ENCODE peak calls at places on chromosome 22, in nine cellular contexts. R is activated naive CD8-positive, alpha-beta T cell treated with anti-CD3 and anti-CD28 coated beads, Interleukin-2, amount 50 U/mL, for 24 hours; Y is hypothalamus; G is AG09309; P is neuronal stem cell; Q is KG1; U is effector CD8-positive, alpha-beta T cell; D is adipocyte; S is cardiac septum. W is an unnamed sample.

GRCh38 chr22:36756746-36757607 is 18.9 kb downstream of the IFT27 start:
- DNase-seq in R (no peak), Y (no peak), G (no peak), P (no peak), Q (no peak), U (no peak), D (no peak), S (peak), W (no peak)

GRCh38 chr22:49789289-49790141 is 38.2 kb downstream of the BRD1 start:
- DNase-seq in R (peak), Y (no peak), G (no peak), P (no peak), Q (peak), U (peak), D (peak), S (peak), W (no peak)

GRCh38 chr22:26486394-26486793 is 2.7 kb downstream of the SRRD start:
- DNase-seq in R (no peak), Y (no peak), G (no peak), P (no peak), Q (no peak), U (no peak), D (no peak), S (no peak), W (no peak)

GRCh38 chr22:43883012-43883661 is 8.7 kb downstream of the PNPLA5 start:
- DNase-seq in R (peak), Y (no peak), G (no peak), P (peak), Q (peak), U (peak), D (peak), S (peak), W (peak)

GRCh38 chr22:27616033-27616432 is 185.5 kb downstream of the MN1 start:
- DNase-seq in R (no peak), Y (no peak), G (no peak), P (no peak), Q (no peak), U (no peak), D (no peak), S (no peak), W (no peak)

GRCh38 chr22:49433717-49434611 is 393.7 kb downstream of the BRD1 start:
- DNase-seq in R (no peak), Y (no peak), G (no peak), P (no peak), Q (no peak), U (no peak), D (no peak), S (no peak), W (no peak)

GRCh38 chr22:23777776-23778575 is 5.3 kb downstream of the MMP11 start:
- DNase-seq in R (no peak), Y (no peak), G (no peak), P (no peak), Q (no peak), U (no peak), D (no peak), S (peak), W (no peak)

GRCh38 chr22:30941363-30941740 is 27.2 kb downstream of the MORC2 start:
- DNase-seq in R (no peak), Y (no peak), G (no peak), P (no peak), Q (no peak), U (no peak), D (no peak), S (no peak), W (no peak)

GRCh38 chr22:23305922-23306374 is 125.6 kb downstream of the BCR start:
- DNase-seq in R (no peak), Y (peak), G (peak), P (no peak), Q (no peak), U (no peak), D (peak), S (no peak), W (no peak)

GRCh38 chr22:17980638-17981051 is 43.7 kb downstream of the MICAL3 start:
- DNase-seq in R (peak), Y (no peak), G (no peak), P (no peak), Q (no peak), U (no peak), D (no peak), S (no peak), W (peak)

GRCh38 chr22:30969532-30970355 is 679 bp downstream of the TUG1 start:
- DNase-seq in R (peak), Y (no peak), G (no peak), P (no peak), Q (no peak), U (peak), D (peak), S (no peak), W (peak)

GRCh38 chr22:48152154-48152775 is 1389.8 kb downstream of the TBC1D22A start:
- DNase-seq in R (no peak), Y (no peak), G (no peak), P (no peak), Q (no peak), U (no peak), D (no peak), S (peak), W (no peak)

GRCh38 chr22:37448521-37449150 is 21.4 kb upstream of the ELFN2 start:
- DNase-seq in R (no peak), Y (no peak), G (no peak), P (no peak), Q (no peak), U (no peak), D (no peak), S (no peak), W (no peak)

GRCh38 chr22:31496735-31497146 is 405 bp downstream of the SFI1 start:
- DNase-seq in R (peak), Y (no peak), G (no peak), P (no peak), Q (peak), U (peak), D (peak), S (peak), W (peak)

GRCh38 chr22:19291218-19291579 is 320 bp downstream of the CLTCL1 start:
- DNase-seq in R (peak), Y (peak), G (no peak), P (no peak), Q (no peak), U (peak), D (peak), S (peak), W (peak)

GRCh38 chr22:40401532-40401931 is 31.1 kb downstream of the SGSM3 start:
- DNase-seq in R (peak), Y (no peak), G (no peak), P (no peak), Q (peak), U (peak), D (no peak), S (no peak), W (no peak)

GRCh38 chr22:29040385-29041275 is 21.0 kb downstream of the C22orf31 start:
- DNase-seq in R (peak), Y (peak), G (peak), P (peak), Q (peak), U (peak), D (peak), S (no peak), W (peak)

GRCh38 chr22:35961480-35961902 is 67.1 kb downstream of the RBFOX2 start:
- DNase-seq in R (no peak), Y (peak), G (no peak), P (peak), Q (no peak), U (no peak), D (peak), S (peak), W (peak)

W was measured in glutamatergic neuron.